ENCODE peak calls at places on chromosomes 2 and 18, in eight cellular contexts. M is astrocyte; Q is CD8-positive, alpha-beta memory T cell; Y is hepatocyte; O is SK-N-SH; V is WERI-Rb-1; F is CD4-positive, CD25-positive, alpha-beta regulatory T cell; N is mammary epithelial cell. S is an unnamed sample.

GRCh38 chr18:52897611-52898010 is 557.6 kb downstream of the DCC start:
- DNase-seq in M (no peak), Q (no peak), Y (no peak), O (no peak), V (no peak), F (no peak), N (no peak), S (no peak)

GRCh38 chr2:231761735-231762134 is 19.3 kb downstream of the PDE6D start:
- DNase-seq in M (no peak), Q (no peak), Y (no peak), O (no peak), V (no peak), F (no peak), N (no peak), S (no peak)

GRCh38 chr2:61705625-61706024 is 148.2 kb downstream of the FAM161A start:
- DNase-seq in M (no peak), Q (no peak), Y (no peak), O (no peak), V (peak; percentile 24), F (no peak), N (no peak), S (no peak)

GRCh38 chr18:8116346-8117007 is 492.8 kb upstream of the RAB12 start:
- DNase-seq in M (peak; percentile 68), Q (no peak), Y (no peak), O (no peak), V (no peak), F (no peak), N (peak; percentile 89), S (peak; percentile 7)

GRCh38 chr2:30666307-30666874 is 140.9 kb downstream of the CAPN13 start:
- DNase-seq in M (peak; percentile 97), Q (no peak), Y (peak; percentile 53), O (no peak), V (no peak), F (no peak), N (peak; percentile 94), S (peak; percentile 57)

GRCh38 chr2:128638741-128639477 is 320.2 kb upstream of the HS6ST1 start:
- DNase-seq in M (no peak), Q (no peak), Y (no peak), O (peak; percentile 42), V (no peak), F (no peak), N (no peak), S (no peak)

GRCh38 chr2:112634153-112634873 is 11.4 kb upstream of the SLC20A1 start:
- DNase-seq in M (no peak), Q (peak; percentile 51), Y (peak; percentile 44), O (no peak), V (no peak), F (no peak), N (no peak), S (no peak)

GRCh38 chr2:84836215-84836614 is 44.7 kb downstream of the TRABD2A start:
- DNase-seq in M (no peak), Q (no peak), Y (no peak), O (no peak), V (no peak), F (no peak), N (no peak), S (no peak)

GRCh38 chr2:88022522-88022921 is 6.2 kb upstream of the RNU2-63P start:
- DNase-seq in M (no peak), Q (no peak), Y (no peak), O (no peak), V (no peak), F (no peak), N (no peak), S (no peak)

GRCh38 chr2:208466133-208466919 is 59.7 kb downstream of the PTH2R start:
- DNase-seq in M (no peak), Q (no peak), Y (peak; percentile 68), O (peak; percentile 34), V (peak; percentile 60), F (no peak), N (peak; percentile 38), S (peak; percentile 3)

GRCh38 chr2:113117594-113118262 is 9.7 kb upstream of the IL1RN start:
- DNase-seq in M (peak; percentile 94), Q (no peak), Y (peak; percentile 68), O (no peak), V (no peak), F (no peak), N (peak; percentile 100), S (no peak)

GRCh38 chr2:235836416-235837042 is 331.7 kb downstream of the GBX2 start:
- DNase-seq in M (no peak), Q (no peak), Y (no peak), O (no peak), V (no peak), F (no peak), N (no peak), S (no peak)

GRCh38 chr18:5521000-5521399 is 22.8 kb downstream of the EPB41L3 start:
- DNase-seq in M (no peak), Q (no peak), Y (no peak), O (no peak), V (no peak), F (no peak), N (no peak), S (no peak)

GRCh38 chr18:910247-910646 is 5.6 kb downstream of the ADCYAP1 start:
- DNase-seq in M (no peak), Q (no peak), Y (no peak), O (no peak), V (no peak), F (no peak), N (no peak), S (no peak)

GRCh38 chr2:152297715-152298114 is 37.3 kb upstream of the FMNL2 start:
- DNase-seq in M (no peak), Q (no peak), Y (no peak), O (no peak), V (no peak), F (no peak), N (no peak), S (no peak)

GRCh38 chr18:12406376-12407111 is 1.2 kb upstream of the PRELID3A start:
- DNase-seq in M (no peak), Q (no peak), Y (no peak), O (no peak), V (no peak), F (no peak), N (no peak), S (no peak)

GRCh38 chr2:56132138-56132537 is 51.7 kb upstream of the CCDC85A start:
- DNase-seq in M (peak; percentile 19), Q (no peak), Y (peak; percentile 46), O (peak; percentile 39), V (no peak), F (no peak), N (peak; percentile 17), S (peak; percentile 76)

GRCh38 chr2:212940816-212941215 is 210.6 kb downstream of the IKZF2 start:
- DNase-seq in M (peak; percentile 59), Q (no peak), Y (peak; percentile 30), O (no peak), V (no peak), F (no peak), N (peak; percentile 85), S (peak; percentile 15)

GRCh38 chr2:127626175-127626574 is 19.8 kb upstream of the GPR17 start:
- DNase-seq in M (no peak), Q (no peak), Y (no peak), O (no peak), V (no peak), F (no peak), N (no peak), S (no peak)

GRCh38 chr2:122643725-122644329 is 888.4 kb downstream of the TSN start:
- DNase-seq in M (peak; percentile 70), Q (no peak), Y (peak; percentile 64), O (peak; percentile 70), V (no peak), F (no peak), N (peak; percentile 93), S (no peak)

GRCh38 chr2:60839126-60839813 is 42.1 kb upstream of the REL start:
- DNase-seq in M (no peak), Q (no peak), Y (no peak), O (no peak), V (no peak), F (no peak), N (no peak), S (no peak)

GRCh38 chr2:135651717-135652116 is 89.9 kb upstream of the UBXN4 start:
- DNase-seq in M (no peak), Q (no peak), Y (no peak), O (no peak), V (no peak), F (no peak), N (no peak), S (no peak)

GRCh38 chr18:33630476-33630875 is 52.5 kb downstream of the ASXL3 start:
- DNase-seq in M (no peak), Q (no peak), Y (no peak), O (no peak), V (no peak), F (no peak), N (no peak), S (no peak)

GRCh38 chr2:182057002-182057401 is 71.3 kb downstream of the PPP1R1C start:
- DNase-seq in M (no peak), Q (no peak), Y (no peak), O (no peak), V (no peak), F (no peak), N (no peak), S (no peak)

GRCh38 chr18:22185723-22186386 is 16.5 kb downstream of the GATA6 start:
- DNase-seq in M (no peak), Q (no peak), Y (no peak), O (no peak), V (no peak), F (no peak), N (no peak), S (peak; percentile 21)
- H3K9me3 ChIP-seq in M (no peaks in the 10 kb centered on the region), Q (no peaks in the 10 kb centered on the region), Y (no peaks in the 10 kb centered on the region), O (no peaks in the 10 kb centered on the region), V (no peaks in the 10 kb centered on the region), F (no peaks in the 10 kb centered on the region), N (no peaks in the 10 kb centered on the region), S (no peaks in the 10 kb centered on the region)

GRCh38 chr2:508121-508520 is 169.1 kb downstream of the TMEM18 start:
- DNase-seq in M (no peak), Q (no peak), Y (no peak), O (no peak), V (no peak), F (no peak), N (no peak), S (no peak)
- H3K9me3 ChIP-seq in M (peaks cover 7% of the 10 kb centered on the region), Q (no peaks in the 10 kb centered on the region), Y (no peaks in the 10 kb centered on the region), O (no peaks in the 10 kb centered on the region), V (peaks cover 13% of the 10 kb centered on the region), F (no peaks in the 10 kb centered on the region), N (peaks cover 30% of the 10 kb centered on the region), S (peaks cover 17% of the 10 kb centered on the region)

GRCh38 chr18:13700153-13700552 is 26.2 kb downstream of the FAM210A start:
- DNase-seq in M (no peak), Q (no peak), Y (no peak), O (no peak), V (no peak), F (no peak), N (no peak), S (no peak)

DNA sequence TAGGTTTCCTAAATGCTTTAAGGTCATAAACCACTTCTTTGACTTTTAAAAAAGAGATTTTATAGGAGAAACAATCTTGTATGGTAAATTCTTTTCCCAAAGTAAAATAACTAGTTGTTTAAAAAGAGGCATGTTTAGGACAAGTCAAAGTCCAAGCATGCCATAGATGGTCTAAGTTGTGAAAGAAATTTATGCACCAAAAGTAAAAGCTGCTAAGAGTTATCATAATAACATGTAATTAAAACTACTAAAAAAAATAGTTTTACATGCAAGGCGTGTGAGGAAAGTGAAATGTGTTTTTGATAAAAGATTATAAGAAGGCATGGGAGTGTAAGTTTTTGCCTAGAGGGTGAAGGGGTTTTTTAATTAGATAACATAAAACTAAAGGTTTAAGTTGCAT is 22.5 kb downstream of the FAM210A start:
- DNase-seq in M (peak; percentile 18), Q (no peak), Y (no peak), O (no peak), V (no peak), F (no peak), N (no peak), S (no peak)
- H3K9me3 ChIP-seq in M (peaks cover 7% of the 10 kb centered on the region), Q (no peaks in the 10 kb centered on the region), Y (peaks cover 20% of the 10 kb centered on the region), O (peaks cover 19% of the 10 kb centered on the region), V (peaks cover 14% of the 10 kb centered on the region), F (peaks cover 20% of the 10 kb centered on the region), N (peaks cover 13% of the 10 kb centered on the region), S (peaks cover 2% of the 10 kb centered on the region)

GRCh38 chr18:37210781-37211180 is 354.8 kb downstream of the CELF4 start:
- DNase-seq in M (no peak), Q (no peak), Y (no peak), O (no peak), V (no peak), F (no peak), N (no peak), S (no peak)
- H3K9me3 ChIP-seq in M (no peaks in the 10 kb centered on the region), Q (no peaks in the 10 kb centered on the region), Y (no peaks in the 10 kb centered on the region), O (no peaks in the 10 kb centered on the region), V (no peaks in the 10 kb centered on the region), F (no peaks in the 10 kb centered on the region), N (no peaks in the 10 kb centered on the region), S (no peaks in the 10 kb centered on the region)